ENCODE peak calls at places on chromosomes 11 and 22, in nine cellular contexts. D, B, W, P, X, U, N, H and A are unnamed samples.

GRCh38 chr11:2077061-2077802 is 62.0 kb downstream of the IGF2 start:
- DNase-seq in D (peak; percentile 78), B (peak; percentile 51), W (peak; percentile 54), P (peak; percentile 91), X (no peak), U (peak; percentile 84), N (no peak), H (peak; percentile 22), A (no peak)

GRCh38 chr22:44325718-44326548 is 13.2 kb upstream of the SHISAL1 start:
- DNase-seq in D (peak; percentile 79), B (no peak), W (peak; percentile 35), P (peak; percentile 28), X (no peak), U (peak; percentile 56), N (no peak), H (no peak), A (no peak)

GRCh38 chr11:12007769-12008737 is at the start of gene DKK3:
- DNase-seq in D (peak; percentile 47), B (no peak), W (no peak), P (no peak), X (peak; percentile 70), U (peak; percentile 52), N (no peak), H (peak; percentile 51), A (no peak)

GRCh38 chr11:76807206-76807875 is 24.2 kb downstream of the TSKU start:
- DNase-seq in D (peak; percentile 90), B (peak; percentile 76), W (peak; percentile 80), P (peak; percentile 88), X (peak; percentile 97), U (peak; percentile 64), N (peak; percentile 89), H (peak; percentile 63), A (peak; percentile 65)

GRCh38 chr11:8253566-8253965 is 10.1 kb downstream of the LMO1 start:
- DNase-seq in D (no peak), B (no peak), W (no peak), P (no peak), X (no peak), U (no peak), N (no peak), H (no peak), A (no peak)

GRCh38 chr11:32148824-32149223 is 58.0 kb downstream of the RCN1 start:
- DNase-seq in D (peak; percentile 61), B (no peak), W (peak; percentile 58), P (no peak), X (no peak), U (peak; percentile 10), N (no peak), H (no peak), A (no peak)

GRCh38 chr11:103325686-103326069 is 216.5 kb downstream of the DYNC2H1 start:
- DNase-seq in D (no peak), B (no peak), W (no peak), P (no peak), X (peak; percentile 63), U (no peak), N (no peak), H (no peak), A (no peak)

GRCh38 chr11:78840190-78840589 is 265.5 kb upstream of the NARS2 start:
- DNase-seq in D (peak; percentile 74), B (no peak), W (peak; percentile 91), P (no peak), X (no peak), U (peak; percentile 54), N (no peak), H (no peak), A (no peak)

GRCh38 chr11:21707116-21707769 is 485.6 kb upstream of the ANO5 start:
- DNase-seq in D (no peak), B (no peak), W (no peak), P (no peak), X (no peak), U (no peak), N (no peak), H (no peak), A (no peak)

GRCh38 chr11:63762662-63763505 is 5.7 kb downstream of the ZFTA start:
- DNase-seq in D (no peak), B (no peak), W (peak; percentile 51), P (peak; percentile 33), X (peak; percentile 71), U (peak; percentile 54), N (peak; percentile 51), H (no peak), A (no peak)

GRCh38 chr11:64583296-64584262 is 7.4 kb upstream of the SLC22A12 start:
- DNase-seq in D (peak; percentile 68), B (no peak), W (peak; percentile 60), P (peak; percentile 61), X (no peak), U (peak; percentile 15), N (no peak), H (peak; percentile 8), A (no peak)

GRCh38 chr11:64044730-64045386 is 9.1 kb downstream of the FLRT1 start:
- DNase-seq in D (no peak), B (no peak), W (no peak), P (no peak), X (no peak), U (no peak), N (no peak), H (no peak), A (no peak)

GRCh38 chr11:60918941-60919275 is 5.0 kb downstream of the TMEM109 start:
- DNase-seq in D (peak; percentile 57), B (no peak), W (peak; percentile 42), P (peak; percentile 40), X (no peak), U (peak; percentile 45), N (no peak), H (no peak), A (no peak)
- H3K4me3 ChIP-seq in D (no peak overlapping the region), B (no peak overlapping the region), W (no peak overlapping the region), P (no peak overlapping the region), X (no peak overlapping the region), U (no peak overlapping the region), N (no peak overlapping the region), H (no peak overlapping the region), A (no peak overlapping the region)

DNA sequence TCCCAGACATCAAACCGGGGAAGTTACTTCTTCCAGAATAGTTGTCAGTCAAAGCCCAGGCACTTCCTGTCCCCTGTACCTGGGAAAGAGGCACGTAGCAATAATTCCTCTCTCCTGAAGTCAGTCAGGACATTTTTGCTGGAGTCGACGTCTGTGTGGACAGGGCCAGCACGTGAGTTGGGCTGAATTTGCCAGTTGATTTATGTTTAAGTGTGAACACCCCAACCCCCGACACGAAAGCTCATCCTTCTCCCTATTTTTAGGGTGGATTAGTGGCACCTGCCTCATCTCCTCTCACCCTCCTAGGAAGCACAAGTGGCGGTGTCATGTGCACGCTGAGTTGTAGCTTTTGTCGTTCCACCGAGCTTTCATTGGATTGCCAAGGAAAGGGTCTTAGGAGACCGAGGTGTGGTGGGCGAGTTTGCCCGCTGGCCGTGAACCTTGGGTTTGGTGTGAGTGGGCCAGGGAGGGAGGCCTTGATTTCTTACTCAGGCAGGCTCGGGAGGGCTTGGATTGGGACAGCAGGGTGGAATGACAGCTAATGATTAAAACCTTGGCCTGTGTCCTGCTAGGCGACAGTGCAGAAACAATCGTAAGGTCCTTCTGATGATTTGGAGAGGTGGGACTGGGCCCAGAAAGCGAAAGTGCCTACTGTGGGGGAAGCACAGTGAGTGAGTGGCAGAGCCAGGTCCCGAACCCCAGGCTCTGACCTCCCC is 87.0 kb upstream of the CRYBB3 start:
- DNase-seq in D (no peak), B (no peak), W (no peak), P (no peak), X (no peak), U (no peak), N (no peak), H (no peak), A (no peak)
- H3K4me3 ChIP-seq in D (no peak overlapping the region), B (no peak overlapping the region), W (no peak overlapping the region), P (no peak overlapping the region), X (peak overlapping the region; percentile 86), U (no peak overlapping the region), N (peak overlapping the region; percentile 52), H (no peak overlapping the region), A (no peak overlapping the region)

DNA sequence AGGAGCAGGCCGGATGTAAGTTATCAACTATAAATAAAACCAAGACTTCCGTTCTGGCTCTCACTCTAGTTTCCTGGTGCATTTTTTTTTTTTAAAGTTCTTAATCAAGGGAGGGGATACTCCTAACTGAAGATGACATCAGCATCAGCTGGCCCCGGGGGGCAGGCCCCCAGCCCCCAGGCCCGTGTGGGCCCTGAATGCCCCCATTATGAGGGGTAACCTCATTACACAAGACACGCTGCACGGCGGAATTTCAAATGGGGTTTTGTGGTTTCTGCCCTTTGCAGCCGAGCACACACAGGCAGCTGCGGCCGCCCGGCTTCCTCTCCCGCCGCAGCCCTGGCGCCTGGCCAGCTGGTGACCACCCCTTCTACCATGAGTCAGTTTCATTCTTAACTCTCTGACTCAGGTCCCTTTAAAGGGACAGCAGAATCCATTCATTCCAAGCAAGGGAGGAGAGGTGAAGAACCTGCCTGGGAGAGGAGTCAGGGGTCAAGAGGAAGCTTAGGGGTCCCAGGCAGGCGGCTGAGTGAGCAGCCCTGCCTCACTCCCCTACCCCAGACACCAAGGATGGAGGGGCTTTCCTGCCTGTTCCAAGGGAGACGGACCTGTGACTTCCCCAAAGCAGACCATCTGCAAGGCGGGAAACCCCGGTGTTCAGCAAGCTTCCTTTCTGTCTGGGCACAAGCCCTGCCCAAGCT is 3.4 kb downstream of the MYEOV start:
- DNase-seq in D (peak; percentile 98), B (peak; percentile 93), W (peak; percentile 98), P (peak; percentile 100), X (no peak), U (peak; percentile 100), N (peak; percentile 94), H (peak; percentile 90), A (peak; percentile 86)
- H3K4me3 ChIP-seq in D (peak overlapping the region; percentile 33), B (peak overlapping the region; percentile 69), W (no peak overlapping the region), P (peak overlapping the region; percentile 33), X (no peak overlapping the region), U (no peak overlapping the region), N (peak overlapping the region; percentile 9), H (peak overlapping the region; percentile 52), A (peak overlapping the region; percentile 9)

GRCh38 chr22:45997077-45997774 is 20.3 kb upstream of the WNT7B start:
- DNase-seq in D (peak; percentile 97), B (no peak), W (peak; percentile 99), P (peak; percentile 64), X (peak; percentile 37), U (peak; percentile 97), N (peak; percentile 79), H (no peak), A (no peak)
- H3K4me3 ChIP-seq in D (peak overlapping the region; percentile 60), B (no peak overlapping the region), W (peak overlapping the region; percentile 32), P (no peak overlapping the region), X (no peak overlapping the region), U (no peak overlapping the region), N (no peak overlapping the region), H (no peak overlapping the region), A (no peak overlapping the region)

GRCh38 chr22:39350803-39351688 is 1.3 kb downstream of the SYNGR1 start:
- DNase-seq in D (no peak), B (no peak), W (no peak), P (no peak), X (no peak), U (no peak), N (no peak), H (no peak), A (no peak)
- H3K4me3 ChIP-seq in D (peak overlapping the region; percentile 72), B (peak overlapping the region; percentile 72), W (no peak overlapping the region), P (peak overlapping the region; percentile 75), X (peak overlapping the region; percentile 79), U (peak overlapping the region; percentile 59), N (peak overlapping the region; percentile 74), H (no peak overlapping the region), A (no peak overlapping the region)